ENCODE peak calls at places on chromosome 6, in seven cellular contexts. X is GM13977, N is pancreas, I is MCF 10A, Y is mucosa of gallbladder, W is AML-193, K is mesenteric fat pad. M is an unnamed sample.

GRCh38 chr6:150934380-150934779 is 68.9 kb downstream of the MTHFD1L start:
- DNase-seq in X (no peak), N (no peak), I (peak), Y (no peak), W (no peak), K (no peak), M (no peak)

GRCh38 chr6:41497994-41498393 is 48.2 kb upstream of the FOXP4 start:
- DNase-seq in X (no peak), N (no peak), I (peak), Y (no peak), W (no peak), K (no peak), M (no peak)

GRCh38 chr6:85130743-85131142 is 319.1 kb upstream of the NT5E start:
- DNase-seq in X (no peak), N (no peak), I (no peak), Y (no peak), W (no peak), K (no peak), M (no peak)

GRCh38 chr6:8969747-8970146 is 534.4 kb upstream of the SLC35B3 start:
- DNase-seq in X (no peak), N (no peak), I (no peak), Y (no peak), W (no peak), K (no peak), M (no peak)

GRCh38 chr6:124870611-124871201 is 91.5 kb upstream of the RNF217 start:
- DNase-seq in X (no peak), N (no peak), I (peak), Y (no peak), W (peak), K (no peak), M (no peak)

GRCh38 chr6:138806889-138807288 is 11.0 kb downstream of the ECT2L start:
- DNase-seq in X (no peak), N (no peak), I (no peak), Y (no peak), W (no peak), K (no peak), M (no peak)

GRCh38 chr6:127160484-127160883 is 42.0 kb downstream of the RSPO3 start:
- DNase-seq in X (no peak), N (no peak), I (no peak), Y (no peak), W (no peak), K (no peak), M (no peak)

GRCh38 chr6:7313505-7314165 is 636 bp upstream of the SSR1 start:
- DNase-seq in X (no peak), N (no peak), I (no peak), Y (no peak), W (no peak), K (no peak), M (no peak)

GRCh38 chr6:166619912-166620311 is 7.1 kb downstream of the RPS6KA2 start:
- DNase-seq in X (no peak), N (no peak), I (peak), Y (peak), W (no peak), K (no peak), M (no peak)

GRCh38 chr6:46925563-46926253 is 4.0 kb upstream of the ADGRF5 start:
- DNase-seq in X (no peak), N (no peak), I (peak), Y (peak), W (no peak), K (no peak), M (no peak)

GRCh38 chr6:90120327-90120726 is 176.3 kb downstream of the BACH2 start:
- DNase-seq in X (no peak), N (no peak), I (no peak), Y (no peak), W (no peak), K (no peak), M (no peak)

GRCh38 chr6:70396796-70397729 is 16.2 kb upstream of the FAM135A start:
- DNase-seq in X (no peak), N (no peak), I (peak), Y (no peak), W (no peak), K (no peak), M (no peak)

GRCh38 chr6:35194390-35194789 is 19.4 kb upstream of the SCUBE3 start:
- DNase-seq in X (no peak), N (no peak), I (no peak), Y (no peak), W (no peak), K (no peak), M (no peak)

GRCh38 chr6:159168536-159169192 is 536 bp upstream of the FNDC1 start:
- DNase-seq in X (no peak), N (peak), I (no peak), Y (no peak), W (no peak), K (no peak), M (no peak)

GRCh38 chr6:147204060-147204785 is at the start of gene STXBP5:
- DNase-seq in X (no peak), N (peak), I (peak), Y (peak), W (peak), K (no peak), M (peak)

GRCh38 chr6:27143474-27144026 is 104.0 kb upstream of the PRSS16 start:
- DNase-seq in X (no peak), N (no peak), I (no peak), Y (no peak), W (no peak), K (no peak), M (no peak)

GRCh38 chr6:117280922-117281321 is 15.6 kb downstream of the VGLL2 start:
- DNase-seq in X (no peak), N (no peak), I (peak), Y (no peak), W (no peak), K (no peak), M (no peak)

GRCh38 chr6:28207244-28208179 is 17.6 kb upstream of the ZSCAN9 start:
- DNase-seq in X (peak), N (no peak), I (no peak), Y (no peak), W (no peak), K (no peak), M (no peak)